ENCODE peak calls at places on chromosomes 3 and 15, in ten cellular contexts. X is activated CD4-positive, alpha-beta T cell treated with anti-CD3 and anti-CD28 coated beads for 24 hours; O is prostate gland; P is GM10248; A is stimulated activated CD8-positive, alpha-beta memory T cell treated with anti-CD3 and anti-CD28 coated beads, Interleukin-7, amount 100 ng/mL, for 48 hours; B is AG04450; D is fibroblast of the aortic adventitia; U is NCI-H345; V is NCI-H1105 treated with DMSO at 0.1 percent for 48 hours; S is neural progenitor cell. H is an unnamed sample.

GRCh38 chr15:96538506-96538905 is 208.0 kb downstream of the NR2F2 start:
- DNase-seq in X (no peak), O (no peak), P (no peak), A (no peak), B (no peak), D (no peak), U (no peak), V (no peak), S (peak), H (no peak)

GRCh38 chr3:133899309-133899708 is 3.6 kb upstream of the RAB6B start:
- DNase-seq in X (no peak), O (no peak), P (no peak), A (no peak), B (no peak), D (no peak), U (no peak), V (no peak), S (no peak), H (no peak)

GRCh38 chr3:193344471-193344870 is 34.1 kb downstream of the ATP13A5 start:
- DNase-seq in X (no peak), O (no peak), P (no peak), A (no peak), B (no peak), D (no peak), U (no peak), V (no peak), S (no peak), H (no peak)

GRCh38 chr3:49671291-49672288 is 2.6 kb upstream of the APEH start:
- DNase-seq in X (peak), O (peak), P (peak), A (peak), B (peak), D (peak), U (no peak), V (no peak), S (peak), H (peak)

GRCh38 chr15:68015244-68015643 is 38.9 kb upstream of the PIAS1 start:
- DNase-seq in X (no peak), O (no peak), P (no peak), A (no peak), B (no peak), D (no peak), U (no peak), V (no peak), S (no peak), H (no peak)

GRCh38 chr15:69034352-69034751 is 19.9 kb downstream of the NOX5 start:
- DNase-seq in X (no peak), O (no peak), P (no peak), A (no peak), B (peak), D (peak), U (no peak), V (no peak), S (no peak), H (no peak)

GRCh38 chr3:46926871-46927717 is 49.5 kb downstream of the CCDC12 start:
- DNase-seq in X (no peak), O (no peak), P (peak), A (no peak), B (no peak), D (no peak), U (no peak), V (no peak), S (no peak), H (peak)

GRCh38 chr15:31471731-31472430 is 145.2 kb downstream of the KLF13 start:
- DNase-seq in X (no peak), O (no peak), P (no peak), A (no peak), B (peak), D (peak), U (no peak), V (no peak), S (no peak), H (no peak)

GRCh38 chr3:12714278-12714677 is 44.8 kb downstream of the TMEM40 start:
- DNase-seq in X (no peak), O (no peak), P (no peak), A (no peak), B (no peak), D (no peak), U (no peak), V (no peak), S (no peak), H (no peak)

GRCh38 chr3:83523470-83524073 is 1435.2 kb upstream of the CADM2 start:
- DNase-seq in X (no peak), O (no peak), P (peak), A (no peak), B (no peak), D (no peak), U (peak), V (peak), S (peak), H (no peak)

GRCh38 chr3:138068579-138069174 is 46.7 kb downstream of the DZIP1L start:
- DNase-seq in X (peak), O (peak), P (peak), A (peak), B (peak), D (peak), U (peak), V (peak), S (peak), H (peak)

GRCh38 chr3:101833446-101833974 is 15.8 kb upstream of the NFKBIZ start:
- DNase-seq in X (no peak), O (no peak), P (no peak), A (no peak), B (no peak), D (no peak), U (no peak), V (no peak), S (no peak), H (no peak)

GRCh38 chr3:55910543-55910942 is 423.4 kb upstream of the WNT5A start:
- DNase-seq in X (no peak), O (no peak), P (no peak), A (no peak), B (no peak), D (no peak), U (no peak), V (no peak), S (no peak), H (no peak)

GRCh38 chr15:89359471-89360293 is 25.1 kb upstream of the POLG start:
- DNase-seq in X (no peak), O (no peak), P (no peak), A (no peak), B (no peak), D (no peak), U (no peak), V (no peak), S (peak), H (no peak)

GRCh38 chr3:42572278-42572677 is 9.5 kb downstream of the SEC22C start:
- DNase-seq in X (no peak), O (no peak), P (peak), A (no peak), B (no peak), D (peak), U (no peak), V (no peak), S (peak), H (no peak)

GRCh38 chr3:62843508-62843907 is 31.7 kb downstream of the CADPS start:
- DNase-seq in X (no peak), O (no peak), P (no peak), A (no peak), B (no peak), D (no peak), U (no peak), V (no peak), S (no peak), H (no peak)

GRCh38 chr15:77513226-77513625 is 92.5 kb downstream of the HMG20A start:
- DNase-seq in X (no peak), O (no peak), P (no peak), A (no peak), B (no peak), D (peak), U (no peak), V (no peak), S (no peak), H (no peak)